ENCODE peak calls at places on chromosomes 5 and 9, in seven cellular contexts. One of them, this sample, is unnamed.

GRCh38 chr5:157540707-157541451 is 34.7 kb downstream of the ADAM19 start:
- DNase-seq in fibroblast of the conjunctiva: no peak
- DNase-seq in esophagus muscularis mucosa: no peak
- DNase-seq in HT1080: peak
- DNase-seq in Daoy: peak
- DNase-seq in DMS153: no peak
- DNase-seq in heart right ventricle: peak
- DNase-seq in this sample: peak

GRCh38 chr5:117131048-117131679 is 556.5 kb upstream of the SEMA6A start:
- DNase-seq in Daoy: no peak
- DNase-seq in fibroblast of the conjunctiva: no peak
- DNase-seq in heart right ventricle: no peak
- DNase-seq in DMS153: peak
- DNase-seq in HT1080: no peak
- DNase-seq in esophagus muscularis mucosa: no peak
- DNase-seq in this sample: no peak

GRCh38 chr5:146151970-146152369 is 30.5 kb downstream of the LARS1 start:
- DNase-seq in Daoy: no peak
- DNase-seq in DMS153: no peak
- DNase-seq in HT1080: no peak
- DNase-seq in heart right ventricle: no peak
- DNase-seq in fibroblast of the conjunctiva: no peak
- DNase-seq in esophagus muscularis mucosa: no peak
- DNase-seq in this sample: no peak

GRCh38 chr9:76298497-76299144 is 95.6 kb downstream of the RFK start:
- DNase-seq in esophagus muscularis mucosa: no peak
- DNase-seq in HT1080: no peak
- DNase-seq in heart right ventricle: no peak
- DNase-seq in Daoy: no peak
- DNase-seq in DMS153: no peak
- DNase-seq in fibroblast of the conjunctiva: no peak
- DNase-seq in this sample: no peak

GRCh38 chr5:37704406-37704805 is 135.4 kb downstream of the GDNF start:
- DNase-seq in DMS153: no peak
- DNase-seq in esophagus muscularis mucosa: no peak
- DNase-seq in HT1080: no peak
- DNase-seq in heart right ventricle: no peak
- DNase-seq in Daoy: no peak
- DNase-seq in fibroblast of the conjunctiva: no peak
- DNase-seq in this sample: no peak

GRCh38 chr5:174371600-174372094 is 326.1 kb downstream of the NSG2 start:
- DNase-seq in HT1080: peak
- DNase-seq in heart right ventricle: no peak
- DNase-seq in Daoy: peak
- DNase-seq in DMS153: no peak
- DNase-seq in fibroblast of the conjunctiva: no peak
- DNase-seq in esophagus muscularis mucosa: no peak
- DNase-seq in this sample: no peak

GRCh38 chr5:172140120-172140519 is 47.9 kb downstream of the STK10 start:
- DNase-seq in HT1080: no peak
- DNase-seq in heart right ventricle: no peak
- DNase-seq in Daoy: no peak
- DNase-seq in fibroblast of the conjunctiva: no peak
- DNase-seq in esophagus muscularis mucosa: no peak
- DNase-seq in DMS153: no peak
- DNase-seq in this sample: no peak

GRCh38 chr5:83393467-83393866 is 78.1 kb upstream of the VCAN start:
- DNase-seq in fibroblast of the conjunctiva: no peak
- DNase-seq in esophagus muscularis mucosa: no peak
- DNase-seq in Daoy: no peak
- DNase-seq in heart right ventricle: no peak
- DNase-seq in HT1080: no peak
- DNase-seq in DMS153: no peak
- DNase-seq in this sample: no peak

GRCh38 chr9:133393399-133393798 is 17.2 kb downstream of the STKLD1 start:
- DNase-seq in DMS153: no peak
- DNase-seq in heart right ventricle: no peak
- DNase-seq in esophagus muscularis mucosa: no peak
- DNase-seq in fibroblast of the conjunctiva: no peak
- DNase-seq in Daoy: no peak
- DNase-seq in HT1080: no peak
- DNase-seq in this sample: no peak

GRCh38 chr9:104836235-104836634 is 72.3 kb downstream of the NIPSNAP3B start:
- DNase-seq in fibroblast of the conjunctiva: peak
- DNase-seq in heart right ventricle: no peak
- DNase-seq in HT1080: peak
- DNase-seq in esophagus muscularis mucosa: no peak
- DNase-seq in DMS153: peak
- DNase-seq in Daoy: peak
- DNase-seq in this sample: no peak

GRCh38 chr9:1979815-1980367 is 35.3 kb upstream of the SMARCA2 start:
- DNase-seq in heart right ventricle: peak
- DNase-seq in HT1080: no peak
- DNase-seq in fibroblast of the conjunctiva: peak
- DNase-seq in Daoy: peak
- DNase-seq in esophagus muscularis mucosa: no peak
- DNase-seq in DMS153: no peak
- DNase-seq in this sample: peak

GRCh38 chr9:128685022-128685332 is 4.0 kb upstream of the SET start:
- DNase-seq in fibroblast of the conjunctiva: no peak
- DNase-seq in DMS153: no peak
- DNase-seq in heart right ventricle: no peak
- DNase-seq in Daoy: no peak
- DNase-seq in HT1080: no peak
- DNase-seq in esophagus muscularis mucosa: no peak
- DNase-seq in this sample: no peak

GRCh38 chr5:174409070-174409469 is 315.3 kb upstream of the MSX2 start:
- DNase-seq in DMS153: no peak
- DNase-seq in HT1080: no peak
- DNase-seq in esophagus muscularis mucosa: peak
- DNase-seq in heart right ventricle: no peak
- DNase-seq in fibroblast of the conjunctiva: no peak
- DNase-seq in Daoy: no peak
- DNase-seq in this sample: no peak

GRCh38 chr5:133806847-133807246 is 161.6 kb downstream of the C5orf15 start:
- DNase-seq in HT1080: no peak
- DNase-seq in DMS153: peak
- DNase-seq in esophagus muscularis mucosa: no peak
- DNase-seq in heart right ventricle: no peak
- DNase-seq in Daoy: no peak
- DNase-seq in fibroblast of the conjunctiva: no peak
- DNase-seq in this sample: no peak

GRCh38 chr5:134146651-134147544 is 29.9 kb downstream of the SKP1 start:
- DNase-seq in HT1080: no peak
- DNase-seq in Daoy: no peak
- DNase-seq in DMS153: no peak
- DNase-seq in heart right ventricle: no peak
- DNase-seq in fibroblast of the conjunctiva: no peak
- DNase-seq in esophagus muscularis mucosa: no peak
- DNase-seq in this sample: no peak

GRCh38 chr9:29290519-29290918 is 1717.2 kb upstream of the C9orf72 start:
- DNase-seq in fibroblast of the conjunctiva: no peak
- DNase-seq in heart right ventricle: no peak
- DNase-seq in HT1080: no peak
- DNase-seq in esophagus muscularis mucosa: no peak
- DNase-seq in Daoy: no peak
- DNase-seq in DMS153: no peak
- DNase-seq in this sample: no peak

GRCh38 chr5:2009986-2010914 is 127.5 kb upstream of the IRX4 start:
- DNase-seq in esophagus muscularis mucosa: peak
- DNase-seq in DMS153: no peak
- DNase-seq in fibroblast of the conjunctiva: no peak
- DNase-seq in Daoy: no peak
- DNase-seq in heart right ventricle: no peak
- DNase-seq in HT1080: no peak
- DNase-seq in this sample: no peak

GRCh38 chr9:134029248-134030226 is 4.3 kb downstream of the BRD3OS start:
- DNase-seq in HT1080: no peak
- DNase-seq in heart right ventricle: no peak
- DNase-seq in DMS153: no peak
- DNase-seq in fibroblast of the conjunctiva: no peak
- DNase-seq in esophagus muscularis mucosa: no peak
- DNase-seq in Daoy: peak
- DNase-seq in this sample: no peak

GRCh38 chr9:18542837-18543405 is 69.0 kb downstream of the ADAMTSL1 start:
- DNase-seq in Daoy: peak
- DNase-seq in esophagus muscularis mucosa: no peak
- DNase-seq in fibroblast of the conjunctiva: no peak
- DNase-seq in HT1080: peak
- DNase-seq in DMS153: no peak
- DNase-seq in heart right ventricle: no peak
- DNase-seq in this sample: peak

GRCh38 chr5:174951151-174951780 is 226.9 kb downstream of the MSX2 start:
- DNase-seq in HT1080: peak
- DNase-seq in Daoy: peak
- DNase-seq in heart right ventricle: no peak
- DNase-seq in DMS153: peak
- DNase-seq in fibroblast of the conjunctiva: peak
- DNase-seq in esophagus muscularis mucosa: no peak
- DNase-seq in this sample: peak

GRCh38 chr5:134438641-134439621 is 27.2 kb upstream of the CDKN2AIPNL start:
- DNase-seq in heart right ventricle: peak
- DNase-seq in fibroblast of the conjunctiva: peak
- DNase-seq in HT1080: peak
- DNase-seq in esophagus muscularis mucosa: peak
- DNase-seq in Daoy: peak
- DNase-seq in DMS153: peak
- DNase-seq in this sample: peak

GRCh38 chr5:134873494-134873893 is 677 bp upstream of the TXNDC15 start:
- DNase-seq in heart right ventricle: no peak
- DNase-seq in esophagus muscularis mucosa: no peak
- DNase-seq in HT1080: no peak
- DNase-seq in Daoy: no peak
- DNase-seq in fibroblast of the conjunctiva: no peak
- DNase-seq in DMS153: no peak
- DNase-seq in this sample: no peak

GRCh38 chr9:125521462-125522327 is 185.3 kb downstream of the MAPKAP1 start:
- DNase-seq in Daoy: peak
- DNase-seq in HT1080: peak
- DNase-seq in esophagus muscularis mucosa: no peak
- DNase-seq in DMS153: no peak
- DNase-seq in fibroblast of the conjunctiva: peak
- DNase-seq in heart right ventricle: no peak
- DNase-seq in this sample: peak

GRCh38 chr9:95923794-95924193 is 48.3 kb downstream of the ERCC6L2 start:
- DNase-seq in heart right ventricle: no peak
- DNase-seq in DMS153: no peak
- DNase-seq in esophagus muscularis mucosa: no peak
- DNase-seq in HT1080: no peak
- DNase-seq in fibroblast of the conjunctiva: no peak
- DNase-seq in Daoy: no peak
- DNase-seq in this sample: no peak

GRCh38 chr5:96297290-96297689 is 135.8 kb downstream of the PCSK1 start:
- DNase-seq in DMS153: no peak
- DNase-seq in Daoy: peak
- DNase-seq in esophagus muscularis mucosa: no peak
- DNase-seq in heart right ventricle: no peak
- DNase-seq in HT1080: peak
- DNase-seq in fibroblast of the conjunctiva: peak
- DNase-seq in this sample: peak

GRCh38 chr5:72293495-72294055 is 26.5 kb downstream of the MRPS27 start:
- DNase-seq in DMS153: no peak
- DNase-seq in fibroblast of the conjunctiva: no peak
- DNase-seq in Daoy: no peak
- DNase-seq in heart right ventricle: no peak
- DNase-seq in esophagus muscularis mucosa: no peak
- DNase-seq in HT1080: no peak
- DNase-seq in this sample: no peak

GRCh38 chr9:86521936-86522335 is 167.7 kb upstream of the TUT7 start:
- DNase-seq in Daoy: no peak
- DNase-seq in DMS153: no peak
- DNase-seq in heart right ventricle: no peak
- DNase-seq in fibroblast of the conjunctiva: no peak
- DNase-seq in esophagus muscularis mucosa: no peak
- DNase-seq in HT1080: peak
- DNase-seq in this sample: no peak